ENCODE peak calls at places on chromosomes 5 and 9, in eight cellular contexts. V is T-helper 17 cell; R is activated CD8-positive, alpha-beta memory T cell treated with anti-CD3 and anti-CD28 coated beads for 4 hours; K is RCC 7860; S is KG1; E is stimulated activated CD4-positive, alpha-beta T cell treated with anti-CD3 and anti-CD28 coated beads, Interleukin-12 subunit alpha, Interleukin-12 subunit beta, amount 100 ng/mL, for 24 hours; J is activated CD4-positive, alpha-beta T cell treated with anti-CD3 and anti-CD28 coated beads for 24 hours; O is germinal center. L is an unnamed sample.

GRCh38 chr5:180381428-180381827 is 28.3 kb upstream of the GFPT2 start:
- DNase-seq in V (no peak), R (no peak), K (no peak), S (no peak), E (no peak), J (no peak), O (no peak), L (peak)

GRCh38 chr9:117970276-117970675 is 266.1 kb downstream of the TLR4 start:
- DNase-seq in V (no peak), R (no peak), K (no peak), S (no peak), E (no peak), J (no peak), O (no peak), L (no peak)

GRCh38 chr9:130139251-130139650 is 33.0 kb upstream of the NCS1 start:
- DNase-seq in V (no peak), R (no peak), K (no peak), S (no peak), E (no peak), J (no peak), O (no peak), L (no peak)

GRCh38 chr9:34140853-34141252 is 14.4 kb upstream of the DCAF12 start:
- DNase-seq in V (no peak), R (no peak), K (no peak), S (no peak), E (no peak), J (no peak), O (no peak), L (no peak)

GRCh38 chr5:66273131-66273530 is 129.0 kb downstream of the SREK1 start:
- DNase-seq in V (no peak), R (no peak), K (no peak), S (no peak), E (no peak), J (no peak), O (no peak), L (no peak)

GRCh38 chr9:77523891-77524290 is 124.2 kb downstream of the GNA14 start:
- DNase-seq in V (no peak), R (no peak), K (no peak), S (no peak), E (no peak), J (no peak), O (no peak), L (no peak)

GRCh38 chr5:180495292-180495691 is 1.1 kb downstream of the CNOT6 start:
- DNase-seq in V (no peak), R (no peak), K (no peak), S (no peak), E (no peak), J (no peak), O (no peak), L (no peak)

GRCh38 chr9:96618209-96619108 is 1.2 kb downstream of the CDC14B start:
- DNase-seq in V (peak), R (no peak), K (peak), S (no peak), E (peak), J (no peak), O (no peak), L (peak)

GRCh38 chr9:113164536-113165300 is 13.9 kb downstream of the SLC31A2 start:
- DNase-seq in V (no peak), R (no peak), K (no peak), S (no peak), E (no peak), J (no peak), O (no peak), L (peak)

GRCh38 chr5:169112016-169112415 is 188.9 kb downstream of the SLIT3 start:
- DNase-seq in V (no peak), R (no peak), K (no peak), S (no peak), E (no peak), J (no peak), O (no peak), L (no peak)

GRCh38 chr9:37639109-37639748 is 11.5 kb upstream of the FRMPD1 start:
- DNase-seq in V (no peak), R (no peak), K (no peak), S (no peak), E (no peak), J (no peak), O (no peak), L (no peak)

GRCh38 chr5:11239261-11239660 is 478.2 kb upstream of the DAP start:
- DNase-seq in V (no peak), R (no peak), K (no peak), S (no peak), E (no peak), J (no peak), O (no peak), L (no peak)

GRCh38 chr9:96567203-96567700 is 52.4 kb downstream of the CDC14B start:
- DNase-seq in V (no peak), R (no peak), K (no peak), S (no peak), E (no peak), J (no peak), O (peak), L (peak)

GRCh38 chr5:57448751-57449150 is 33.9 kb downstream of the ACTBL2 start:
- DNase-seq in V (no peak), R (no peak), K (no peak), S (no peak), E (no peak), J (no peak), O (no peak), L (no peak)

GRCh38 chr5:150582281-150582791 is 58.1 kb upstream of the SYNPO start:
- DNase-seq in V (no peak), R (no peak), K (no peak), S (no peak), E (no peak), J (no peak), O (no peak), L (peak)

GRCh38 chr5:54719384-54720306 is 202.1 kb downstream of the SNX18 start:
- DNase-seq in V (no peak), R (no peak), K (peak), S (no peak), E (no peak), J (no peak), O (no peak), L (no peak)

GRCh38 chr5:39218482-39219381 is 631 bp downstream of the FYB1 start:
- DNase-seq in V (no peak), R (no peak), K (no peak), S (no peak), E (no peak), J (no peak), O (no peak), L (no peak)

L was measured in BE2C.